ENCODE peak calls at places on chromosome 10, in eight cellular contexts. K, D, U, H, E, B, Z and L are unnamed samples.

GRCh38 chr10:47420305-47421056 is 36.4 kb upstream of the ZNF488 start:
- DNase-seq in D (no peak), E (no peak), B (no peak), Z (peak; percentile 14), K (no peak), U (no peak), H (no peak), L (no peak)

GRCh38 chr10:24858244-24858907 is 94.0 kb downstream of the PRTFDC1 start:
- DNase-seq in Z (no peak), H (no peak), K (peak; percentile 55), D (peak; percentile 63), U (peak; percentile 27), B (peak; percentile 73), E (no peak), L (no peak)

GRCh38 chr10:34768261-34768971 is 46.7 kb downstream of the PARD3 start:
- DNase-seq in K (peak; percentile 56), Z (peak; percentile 90), U (no peak), B (peak; percentile 99), E (peak; percentile 55), D (no peak), H (no peak), L (no peak)

GRCh38 chr10:63929826-63930467 is 408.7 kb downstream of the REEP3 start:
- DNase-seq in Z (no peak), E (peak; percentile 48), H (no peak), K (no peak), D (no peak), U (no peak), B (peak; percentile 47), L (no peak)

GRCh38 chr10:126917975-126918908 is 13.0 kb downstream of the DOCK1 start:
- DNase-seq in K (no peak), H (no peak), U (no peak), Z (no peak), B (no peak), E (no peak), D (no peak), L (no peak)

GRCh38 chr10:22927661-22928403 is at the start of gene ARMC3:
- DNase-seq in K (peak; percentile 56), B (peak; percentile 57), D (peak; percentile 50), H (peak; percentile 61), E (no peak), U (no peak), Z (peak; percentile 81), L (peak; percentile 74)

GRCh38 chr10:104309980-104310978 is 28.0 kb downstream of the ITPRIP start:
- DNase-seq in E (no peak), Z (peak; percentile 81), U (no peak), D (peak; percentile 91), B (peak; percentile 77), K (peak; percentile 91), H (no peak), L (no peak)

GRCh38 chr10:129511086-129511485 is 44.0 kb downstream of the MGMT start:
- DNase-seq in B (no peak), Z (no peak), U (no peak), E (no peak), K (no peak), H (no peak), D (no peak), L (no peak)

GRCh38 chr10:73094249-73094850 is 2.3 kb downstream of the P4HA1 start:
- DNase-seq in B (peak; percentile 59), H (no peak), Z (no peak), K (peak; percentile 35), E (peak; percentile 23), D (peak; percentile 37), U (no peak), L (no peak)

GRCh38 chr10:71981024-71981867 is 17.1 kb downstream of the CHST3 start:
- DNase-seq in E (no peak), D (peak; percentile 34), B (no peak), K (peak; percentile 71), H (no peak), Z (peak; percentile 37), U (no peak), L (no peak)

GRCh38 chr10:32253300-32253699 is 93.7 kb downstream of the EPC1 start:
- DNase-seq in U (no peak), E (peak; percentile 22), K (no peak), D (peak; percentile 25), H (no peak), Z (no peak), B (peak; percentile 69), L (no peak)

GRCh38 chr10:64952042-64952441 is 1430.8 kb downstream of the REEP3 start:
- DNase-seq in D (no peak), H (no peak), K (no peak), E (no peak), B (peak; percentile 74), U (no peak), Z (no peak), L (no peak)